ENCODE peak calls at places on chromosome 6, in four cellular contexts. T is NCI-H774, S is non-pigmented ciliary epithelial cell, C is AG08395. Z is an unnamed sample.

GRCh38 chr6:4610256-4610655 is 165.9 kb upstream of the CDYL start:
- DNase-seq in C (peak; percentile 87), T (no peak), S (peak; percentile 45), Z (no peak)

GRCh38 chr6:87078983-87079616 is 15.8 kb downstream of the CGA start:
- DNase-seq in S (peak; percentile 23), C (peak; percentile 80), T (peak; percentile 10), Z (peak; percentile 69)

GRCh38 chr6:57313711-57314471 is 3.5 kb upstream of the PRIM2 start:
- DNase-seq in C (peak; percentile 89), S (peak; percentile 98), T (no peak), Z (no peak)

GRCh38 chr6:133447924-133448323 is 206.8 kb downstream of the EYA4 start:
- DNase-seq in C (no peak), T (no peak), S (no peak), Z (no peak)

GRCh38 chr6:91562955-91563354 is 976.1 kb upstream of the MAP3K7 start:
- DNase-seq in T (no peak), C (no peak), S (no peak), Z (no peak)

GRCh38 chr6:16168858-16169257 is 40.0 kb downstream of the MYLIP start:
- DNase-seq in C (no peak), T (no peak), S (no peak), Z (no peak)

GRCh38 chr6:82878812-82879211 is 186.8 kb downstream of the UBE3D start:
- DNase-seq in T (no peak), S (no peak), C (no peak), Z (no peak)

GRCh38 chr6:149876241-149876933 is 12.2 kb upstream of the LRP11 start:
- DNase-seq in C (peak; percentile 69), S (no peak), T (no peak), Z (no peak)

GRCh38 chr6:167706313-167707109 is 120.2 kb upstream of the AFDN start:
- DNase-seq in S (no peak), T (no peak), C (no peak), Z (no peak)

GRCh38 chr6:148565931-148566663 is 180.7 kb upstream of the UST start:
- DNase-seq in T (no peak), S (peak; percentile 90), C (peak; percentile 94), Z (no peak)

GRCh38 chr6:152301806-152302568 is 335.2 kb downstream of the SYNE1 start:
- DNase-seq in T (peak; percentile 87), C (peak; percentile 87), S (peak; percentile 68), Z (peak; percentile 61)

GRCh38 chr6:45075246-45075645 is 252.9 kb upstream of the RUNX2 start:
- DNase-seq in T (no peak), S (peak; percentile 93), C (peak; percentile 77), Z (no peak)

GRCh38 chr6:16374796-16375195 is 136.4 kb downstream of the GMPR start:
- DNase-seq in C (no peak), T (no peak), S (no peak), Z (no peak)

GRCh38 chr6:32369678-32370077 is 2.0 kb downstream of the TSBP1 start:
- DNase-seq in S (peak; percentile 65), C (peak; percentile 77), T (no peak), Z (no peak)

GRCh38 chr6:128918886-128919285 is 35.9 kb downstream of the LAMA2 start:
- DNase-seq in T (no peak), C (peak; percentile 5), S (no peak), Z (no peak)

GRCh38 chr6:28947831-28948270 is 24.1 kb upstream of the TRIM27 start:
- DNase-seq in C (no peak), T (no peak), S (no peak), Z (no peak)

GRCh38 chr6:151963001-151963400 is 155.5 kb downstream of the ESR1 start:
- DNase-seq in T (no peak), C (peak; percentile 13), S (no peak), Z (no peak)

GRCh38 chr6:43742931-43743632 is 26.9 kb upstream of the VEGFA start:
- DNase-seq in S (no peak), C (no peak), T (no peak), Z (no peak)

Z was measured in iPS DF 19.7.